ENCODE peak calls at places on chromosomes 4 and X, in four cellular contexts. Y is stomach, E is cardiac muscle cell, W is mesenchymal stem cell. I is an unnamed sample.

GRCh38 chrX:48737213-48737938 is 24.2 kb upstream of the GLOD5 start:
- DNase-seq in Y (peak), E (peak), W (peak), I (peak)

GRCh38 chr4:113169368-113169767 is 119.9 kb downstream of the ANK2 start:
- DNase-seq in Y (no peak), E (peak), W (no peak), I (no peak)

GRCh38 chr4:30875659-30876269 is 155.6 kb downstream of the PCDH7 start:
- DNase-seq in Y (no peak), E (no peak), W (no peak), I (no peak)

GRCh38 chr4:126762651-126763247 is 870.0 kb upstream of the INTU start:
- DNase-seq in Y (no peak), E (no peak), W (no peak), I (no peak)

GRCh38 chr4:185304541-185304940 is 91.2 kb downstream of the LRP2BP start:
- DNase-seq in Y (no peak), E (no peak), W (no peak), I (no peak)

GRCh38 chr4:122911588-122911987 is 10.8 kb downstream of the NUDT6 start:
- DNase-seq in Y (no peak), E (no peak), W (no peak), I (no peak)

GRCh38 chr4:78624048-78624447 is 72.5 kb downstream of the ANXA3 start:
- DNase-seq in Y (no peak), E (no peak), W (no peak), I (no peak)

GRCh38 chr4:169485084-169485483 is 127.3 kb downstream of the NEK1 start:
- DNase-seq in Y (no peak), E (no peak), W (peak), I (no peak)

GRCh38 chr4:57090099-57090498 is 20.1 kb downstream of the IGFBP7 start:
- DNase-seq in Y (no peak), E (no peak), W (no peak), I (no peak)

GRCh38 chr4:152727784-152728183 is 48.0 kb upstream of the TMEM154 start:
- DNase-seq in Y (no peak), E (no peak), W (no peak), I (no peak)

GRCh38 chr4:107531927-107532326 is 188.1 kb downstream of the PAPSS1 start:
- DNase-seq in Y (no peak), E (no peak), W (no peak), I (no peak)

GRCh38 chr4:85928775-85929585 is 430.9 kb downstream of the MAPK10 start:
- DNase-seq in Y (peak), E (no peak), W (peak), I (no peak)

GRCh38 chrX:7586126-7586525 is 256.8 kb upstream of the VCX start:
- DNase-seq in Y (no peak), E (peak), W (peak), I (no peak)

GRCh38 chr4:186304816-186305520 is 39.0 kb downstream of the F11 start:
- DNase-seq in Y (no peak), E (no peak), W (no peak), I (no peak)

GRCh38 chr4:186623546-186623945 is 68.2 kb upstream of the MTNR1A start:
- DNase-seq in Y (no peak), E (no peak), W (no peak), I (no peak)

GRCh38 chr4:164239976-164240375 is 514.0 kb upstream of the SMIM31 start:
- DNase-seq in Y (no peak), E (no peak), W (no peak), I (no peak)

GRCh38 chr4:111919666-111920065 is 225.6 kb upstream of the FAM241A start:
- DNase-seq in Y (no peak), E (no peak), W (no peak), I (no peak)

GRCh38 chr4:67584496-67584895 is 26.0 kb downstream of the STAP1 start:
- DNase-seq in Y (no peak), E (no peak), W (no peak), I (no peak)

GRCh38 chr4:127291316-127291715 is 341.4 kb upstream of the INTU start:
- DNase-seq in Y (no peak), E (no peak), W (no peak), I (no peak)

GRCh38 chr4:102758241-102758871 is 2.4 kb downstream of the MANBA start:
- DNase-seq in Y (no peak), E (no peak), W (no peak), I (no peak)

GRCh38 chrX:41265615-41266014 is 68.3 kb upstream of the DDX3X start:
- DNase-seq in Y (no peak), E (no peak), W (no peak), I (peak)

GRCh38 chrX:30673884-30674598 is 20.8 kb downstream of the GK start:
- DNase-seq in Y (no peak), E (no peak), W (no peak), I (no peak)

GRCh38 chr4:66736593-66736992 is 808.7 kb downstream of the CENPC start:
- DNase-seq in Y (no peak), E (peak), W (no peak), I (no peak)

GRCh38 chr4:123256901-123257300 is 139.7 kb upstream of the SPRY1 start:
- DNase-seq in Y (no peak), E (no peak), W (no peak), I (no peak)

GRCh38 chr4:73896416-73896815 is 27.2 kb downstream of the CXCL1 start:
- DNase-seq in Y (no peak), E (no peak), W (no peak), I (no peak)

GRCh38 chrX:23118890-23119527 is 119.2 kb downstream of the DDX53 start:
- DNase-seq in Y (no peak), E (no peak), W (no peak), I (no peak)

GRCh38 chr4:126242679-126243390 is 928.1 kb downstream of the FAT4 start:
- DNase-seq in Y (no peak), E (no peak), W (no peak), I (no peak)

GRCh38 chrX:38279188-38279587 is 48.1 kb downstream of the RPGR start:
- DNase-seq in Y (no peak), E (no peak), W (no peak), I (no peak)

GRCh38 chr4:172983014-172983413 is 185.6 kb upstream of the GALNT7 start:
- DNase-seq in Y (no peak), E (no peak), W (no peak), I (no peak)

GRCh38 chr4:152634110-152634760 is 45.6 kb downstream of the TMEM154 start:
- DNase-seq in Y (no peak), E (no peak), W (no peak), I (no peak)

GRCh38 chr4:113602829-113603228 is 158.7 kb downstream of the CAMK2D start:
- DNase-seq in Y (no peak), E (no peak), W (no peak), I (no peak)

GRCh38 chr4:153488719-153489384 is 22.7 kb downstream of the TMEM131L start:
- DNase-seq in Y (no peak), E (no peak), W (no peak), I (no peak)

GRCh38 chr4:3369781-3370660 is 71.7 kb upstream of the HGFAC start:
- DNase-seq in Y (no peak), E (peak), W (peak), I (peak)
- H3K27ac ChIP-seq in Y (no peak), E (no peak), W (peak), I (peak)

DNA sequence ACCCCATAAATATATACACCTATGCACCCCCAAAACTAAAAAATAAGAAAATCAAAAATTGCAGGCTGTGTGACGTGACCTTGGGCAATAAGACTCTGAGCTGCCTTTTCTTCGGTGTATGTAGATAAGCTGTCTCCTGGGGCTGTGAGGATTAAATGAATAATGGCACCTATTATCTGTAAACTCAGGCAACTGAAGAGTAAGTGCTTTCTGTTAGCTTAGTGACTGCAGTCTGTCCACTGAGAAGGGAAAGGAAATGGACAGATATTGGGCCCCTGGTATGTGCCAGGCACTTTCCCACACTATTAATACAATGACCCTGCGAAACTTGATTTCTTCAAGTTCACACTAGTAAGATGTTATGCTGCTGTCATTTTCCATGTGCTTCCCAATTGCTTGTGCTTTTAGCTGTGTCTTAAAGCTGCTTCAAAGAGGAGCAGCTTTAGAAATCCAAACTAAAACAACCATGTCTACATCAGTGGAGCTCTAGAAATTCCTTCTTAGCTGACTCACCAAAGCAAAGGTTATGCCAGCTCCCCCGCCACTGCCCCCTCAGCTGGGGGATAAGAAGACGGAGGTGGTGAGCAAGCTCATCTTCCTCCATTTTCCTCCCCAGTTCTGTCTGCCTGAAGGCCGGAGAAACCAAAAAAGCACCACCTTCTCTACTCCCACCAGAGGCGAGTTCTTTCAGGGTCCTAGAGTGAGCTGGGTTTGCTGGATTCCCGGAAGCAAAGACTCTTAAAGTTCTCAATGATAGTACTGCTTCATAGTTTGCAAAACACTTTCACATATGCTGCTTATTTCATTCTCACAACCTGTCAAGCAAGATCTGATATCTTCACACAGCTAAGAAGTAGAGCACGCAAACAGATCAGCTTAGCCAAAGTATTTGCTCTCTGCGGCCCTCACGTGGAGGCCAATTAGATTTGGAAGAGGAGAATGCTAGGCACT is 8.8 kb upstream of the DGAT2L6 start:
- DNase-seq in Y (no peak), E (peak), W (peak), I (peak)
- H3K4me3 ChIP-seq in Y (no peak), E (no peak), W (no peak), I (peak)

DNA sequence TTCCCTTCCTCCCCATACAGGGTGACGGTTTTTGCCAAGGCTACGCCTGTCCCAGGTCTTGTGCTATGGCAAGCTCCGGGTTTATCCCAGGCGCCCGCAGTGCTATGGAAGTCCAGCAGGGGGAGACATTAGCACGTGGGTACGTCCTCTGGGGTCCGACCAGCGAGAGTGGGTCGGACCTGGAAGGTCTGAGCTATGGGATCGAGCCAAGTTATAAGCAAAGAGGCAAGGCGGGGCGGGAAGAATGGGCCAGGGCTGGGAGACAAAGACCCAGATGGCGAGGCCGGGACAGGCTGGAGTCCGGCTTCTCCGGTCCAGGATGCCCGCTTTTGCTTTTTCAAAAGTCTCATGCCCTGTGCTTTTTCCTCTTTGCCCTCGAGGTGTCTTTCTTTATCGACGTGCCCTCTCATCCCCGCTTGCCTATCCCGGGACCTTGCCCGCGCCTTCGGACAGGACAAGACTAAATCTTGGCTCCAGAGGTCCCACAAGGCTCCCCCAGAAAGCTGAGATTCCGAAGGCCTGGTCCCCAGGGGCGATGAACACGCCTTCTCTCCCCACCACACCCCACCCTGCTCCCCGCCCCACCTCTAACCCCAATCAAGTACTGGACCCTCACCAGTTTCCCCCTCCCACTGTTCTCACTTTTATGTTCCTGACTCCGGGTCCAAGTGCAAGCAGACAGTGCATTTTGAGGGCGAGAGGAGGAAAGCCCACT is 816 bp upstream of the EFNB1 start:
- DNase-seq in Y (peak), E (peak), W (peak), I (peak)
- H3K27ac ChIP-seq in Y (peak), E (no peak), W (no peak), I (no peak)

GRCh38 chr4:158182736-158183135 is 9.9 kb upstream of the GASK1B start:
- DNase-seq in Y (no peak), E (no peak), W (no peak), I (no peak)
- H3K4me3 ChIP-seq in Y (no peak), E (no peak), W (no peak), I (no peak)

GRCh38 chr4:20462426-20463175 is 210.9 kb downstream of the SLIT2 start:
- DNase-seq in Y (no peak), E (no peak), W (no peak), I (no peak)
- H3K27ac ChIP-seq in Y (no peak), E (no peak), W (no peak), I (no peak)

DNA sequence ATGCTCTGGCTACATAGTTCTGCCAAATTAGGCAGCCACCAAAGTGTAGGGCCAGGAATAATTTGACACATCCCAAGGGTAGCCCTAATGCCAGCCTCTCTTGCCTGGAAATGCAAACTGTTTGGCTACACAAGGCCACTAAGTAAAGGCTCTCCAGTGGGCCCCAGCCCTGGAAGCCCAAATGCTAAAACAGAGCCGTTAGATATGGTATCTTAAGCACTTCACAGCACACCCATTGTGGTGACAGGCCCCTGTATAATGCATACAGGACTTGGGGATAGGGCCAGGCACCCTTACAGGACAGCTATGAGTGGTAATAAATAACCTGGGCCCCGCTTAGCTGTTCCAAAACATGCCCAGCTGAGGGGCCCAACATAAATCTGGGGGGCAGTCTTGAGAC is 623.9 kb downstream of the BCOR start:
- DNase-seq in Y (no peak), E (peak), W (no peak), I (no peak)
- H3K4me3 ChIP-seq in Y (no peak), E (no peak), W (no peak), I (no peak)